ENCODE peak calls at places on chromosome 10, in nine cellular contexts. D is WTC11; Z is lung; Y is AG08396; N is frontal cortex; A is activated T-helper 1 cell treated with anti-CD3 and anti-CD28 coated beads, Interleukin-12 subunit alpha, Interleukin-12 subunit beta, Interleukin-2, Interleukin-4 antibody, amounts not matched to agents 30 ng/mL and 10 ng/mL and 1 ng/mL, durations not matched to agents 14 hours and 24 hours and 36 hours; V is upper lobe of left lung; T is stimulated activated CD4-positive, alpha-beta T cell treated with anti-CD3 and anti-CD28 coated beads, Interleukin-4, amount 100 ng/mL, for 24 hours; C is activated CD4-positive, CD25-positive, alpha-beta regulatory T cell. E is an unnamed sample.

GRCh38 chr10:21528452-21529235 is 3.2 kb upstream of the SKIDA1 start:
- DNase-seq in N (no peak), C (no peak), V (no peak), T (no peak), A (no peak), Y (no peak), Z (no peak), D (no peak), E (no peak)

GRCh38 chr10:79242620-79243152 is 104.6 kb upstream of the PPIF start:
- DNase-seq in V (peak), A (peak), Z (no peak), D (peak), N (peak), Y (peak), C (peak), T (peak), E (peak)

GRCh38 chr10:78028438-78029293 is 649 bp downstream of the POLR3A start:
- DNase-seq in D (peak), Y (peak), A (peak), Z (no peak), C (no peak), T (no peak), V (no peak), N (no peak), E (no peak)

GRCh38 chr10:102988404-102989314 is 70.6 kb downstream of the CNNM2 start:
- DNase-seq in D (no peak), Y (peak), N (no peak), Z (no peak), A (no peak), C (no peak), T (no peak), V (no peak), E (no peak)

GRCh38 chr10:119270893-119271361 is 63.6 kb downstream of the GRK5 start:
- DNase-seq in Z (peak), D (no peak), V (peak), T (peak), Y (no peak), N (no peak), C (peak), A (peak), E (no peak)

GRCh38 chr10:96588060-96588554 is 1.3 kb upstream of the TM9SF3 start:
- DNase-seq in D (no peak), Z (no peak), N (no peak), C (no peak), A (no peak), V (no peak), Y (no peak), T (no peak), E (no peak)

GRCh38 chr10:103472005-103472404 is 7.0 kb downstream of the CALHM3 start:
- DNase-seq in Z (no peak), Y (no peak), V (no peak), D (no peak), N (no peak), T (no peak), A (no peak), C (no peak), E (no peak)

GRCh38 chr10:35012781-35013180 is 77.4 kb downstream of the CUL2 start:
- DNase-seq in C (no peak), A (no peak), D (peak), V (no peak), N (no peak), Y (no peak), Z (no peak), T (no peak), E (no peak)

GRCh38 chr10:15339857-15340256 is 31.2 kb downstream of the FAM171A1 start:
- DNase-seq in T (no peak), V (no peak), Y (no peak), D (no peak), Z (no peak), N (no peak), A (no peak), C (no peak), E (no peak)

GRCh38 chr10:110504111-110504735 is 6.5 kb downstream of the DUSP5 start:
- DNase-seq in T (peak), D (no peak), A (peak), V (no peak), Z (peak), C (no peak), Y (peak), N (no peak), E (no peak)

GRCh38 chr10:116001266-116001857 is 271.6 kb downstream of the GFRA1 start:
- DNase-seq in V (no peak), Y (no peak), T (no peak), C (no peak), Z (no peak), N (no peak), D (no peak), A (no peak), E (no peak)

GRCh38 chr10:132592790-132593788 is 55.5 kb downstream of the INPP5A start:
- DNase-seq in C (no peak), D (peak), V (no peak), T (no peak), Z (no peak), N (no peak), A (no peak), Y (no peak), E (peak)

GRCh38 chr10:6445671-6446278 is 134.3 kb downstream of the PRKCQ start:
- DNase-seq in D (peak), A (peak), V (no peak), N (peak), T (peak), Z (peak), C (peak), Y (peak), E (peak)

GRCh38 chr10:8050561-8051108 is 3.9 kb upstream of the GATA3 start:
- DNase-seq in A (no peak), Y (no peak), V (peak), D (no peak), C (no peak), T (no peak), N (peak), Z (no peak), E (no peak)

GRCh38 chr10:55500931-55501559 is 700.0 kb upstream of the PCDH15 start:
- DNase-seq in V (no peak), A (no peak), C (no peak), T (no peak), D (peak), N (no peak), Y (no peak), Z (no peak), E (no peak)

GRCh38 chr10:44233561-44234470 is 151.1 kb downstream of the CXCL12 start:
- DNase-seq in Y (no peak), D (peak), Z (no peak), A (no peak), V (peak), C (no peak), T (no peak), N (no peak), E (no peak)